ENCODE peak calls at places on chromosome X, in eight cellular contexts. One of them, this sample, is unnamed.

GRCh38 chrX:74422029-74422352 is 698 bp downstream of the SLC16A2 start:
- DNase-seq in H54: no peak
- DNase-seq in SIG-M5: no peak
- DNase-seq in hypothalamus: no peak
- DNase-seq in lower lobe of right lung: no peak
- DNase-seq in WTC11: no peak
- DNase-seq in frontal cortex: no peak
- DNase-seq in naive thymus-derived CD8-positive, alpha-beta T cell: peak
- DNase-seq in this sample: no peak

GRCh38 chrX:10549280-10549679 is 71.1 kb downstream of the MID1 start:
- DNase-seq in H54: no peak
- DNase-seq in SIG-M5: no peak
- DNase-seq in hypothalamus: no peak
- DNase-seq in lower lobe of right lung: no peak
- DNase-seq in WTC11: no peak
- DNase-seq in frontal cortex: no peak
- DNase-seq in naive thymus-derived CD8-positive, alpha-beta T cell: no peak
- DNase-seq in this sample: no peak

GRCh38 chrX:131816551-131817136 is 206.5 kb upstream of the STK26 start:
- DNase-seq in H54: no peak
- DNase-seq in SIG-M5: no peak
- DNase-seq in hypothalamus: no peak
- DNase-seq in lower lobe of right lung: no peak
- DNase-seq in WTC11: no peak
- DNase-seq in frontal cortex: no peak
- DNase-seq in naive thymus-derived CD8-positive, alpha-beta T cell: peak
- DNase-seq in this sample: no peak

GRCh38 chrX:102712967-102713677 is 874 bp downstream of the GPRASP2 start:
- DNase-seq in H54: peak
- DNase-seq in SIG-M5: no peak
- DNase-seq in hypothalamus: no peak
- DNase-seq in lower lobe of right lung: peak
- DNase-seq in WTC11: peak
- DNase-seq in frontal cortex: peak
- DNase-seq in naive thymus-derived CD8-positive, alpha-beta T cell: peak
- DNase-seq in this sample: no peak

GRCh38 chrX:132501606-132502005 is 12.8 kb upstream of the MBNL3 start:
- DNase-seq in H54: no peak
- DNase-seq in SIG-M5: no peak
- DNase-seq in hypothalamus: no peak
- DNase-seq in lower lobe of right lung: no peak
- DNase-seq in WTC11: no peak
- DNase-seq in frontal cortex: no peak
- DNase-seq in naive thymus-derived CD8-positive, alpha-beta T cell: no peak
- DNase-seq in this sample: no peak

GRCh38 chrX:15524417-15524816 is 23.8 kb downstream of the BMX start:
- DNase-seq in H54: no peak
- DNase-seq in SIG-M5: no peak
- DNase-seq in hypothalamus: no peak
- DNase-seq in lower lobe of right lung: no peak
- DNase-seq in WTC11: no peak
- DNase-seq in frontal cortex: no peak
- DNase-seq in naive thymus-derived CD8-positive, alpha-beta T cell: no peak
- DNase-seq in this sample: no peak

GRCh38 chrX:105646592-105647372 is 175.6 kb upstream of the NRK start:
- DNase-seq in H54: no peak
- DNase-seq in SIG-M5: no peak
- DNase-seq in hypothalamus: no peak
- DNase-seq in lower lobe of right lung: no peak
- DNase-seq in WTC11: no peak
- DNase-seq in frontal cortex: no peak
- DNase-seq in naive thymus-derived CD8-positive, alpha-beta T cell: no peak
- DNase-seq in this sample: no peak

GRCh38 chrX:11579856-11580595 is 85.7 kb downstream of the ARHGAP6 start:
- DNase-seq in H54: no peak
- DNase-seq in SIG-M5: no peak
- DNase-seq in hypothalamus: no peak
- DNase-seq in lower lobe of right lung: no peak
- DNase-seq in WTC11: no peak
- DNase-seq in frontal cortex: no peak
- DNase-seq in naive thymus-derived CD8-positive, alpha-beta T cell: no peak
- DNase-seq in this sample: no peak

GRCh38 chrX:68691102-68691501 is 43.6 kb downstream of the STARD8 start:
- DNase-seq in H54: no peak
- DNase-seq in SIG-M5: no peak
- DNase-seq in hypothalamus: no peak
- DNase-seq in lower lobe of right lung: no peak
- DNase-seq in WTC11: no peak
- DNase-seq in frontal cortex: no peak
- DNase-seq in naive thymus-derived CD8-positive, alpha-beta T cell: no peak
- DNase-seq in this sample: peak

GRCh38 chrX:143788265-143788664 is 67.7 kb upstream of the SPANXN2 start:
- DNase-seq in H54: no peak
- DNase-seq in SIG-M5: no peak
- DNase-seq in hypothalamus: no peak
- DNase-seq in lower lobe of right lung: no peak
- DNase-seq in WTC11: no peak
- DNase-seq in frontal cortex: no peak
- DNase-seq in naive thymus-derived CD8-positive, alpha-beta T cell: no peak
- DNase-seq in this sample: peak

GRCh38 chrX:147180886-147181285 is 366.3 kb upstream of the CXorf51A start:
- DNase-seq in H54: no peak
- DNase-seq in SIG-M5: no peak
- DNase-seq in hypothalamus: no peak
- DNase-seq in lower lobe of right lung: no peak
- DNase-seq in WTC11: no peak
- DNase-seq in frontal cortex: no peak
- DNase-seq in naive thymus-derived CD8-positive, alpha-beta T cell: no peak
- DNase-seq in this sample: no peak

GRCh38 chrX:41014776-41015175 is 70.5 kb upstream of the USP9X start:
- DNase-seq in H54: no peak
- DNase-seq in SIG-M5: no peak
- DNase-seq in hypothalamus: no peak
- DNase-seq in lower lobe of right lung: no peak
- DNase-seq in WTC11: no peak
- DNase-seq in frontal cortex: no peak
- DNase-seq in naive thymus-derived CD8-positive, alpha-beta T cell: no peak
- DNase-seq in this sample: no peak

GRCh38 chrX:27086221-27086620 is 376.9 kb downstream of the PPP4R3C start:
- DNase-seq in H54: no peak
- DNase-seq in SIG-M5: no peak
- DNase-seq in hypothalamus: no peak
- DNase-seq in lower lobe of right lung: no peak
- DNase-seq in WTC11: no peak
- DNase-seq in frontal cortex: no peak
- DNase-seq in naive thymus-derived CD8-positive, alpha-beta T cell: no peak
- DNase-seq in this sample: no peak

GRCh38 chrX:97210501-97210900 is 326.8 kb downstream of the RPA4 start:
- DNase-seq in H54: no peak
- DNase-seq in SIG-M5: no peak
- DNase-seq in hypothalamus: no peak
- DNase-seq in lower lobe of right lung: no peak
- DNase-seq in WTC11: no peak
- DNase-seq in frontal cortex: no peak
- DNase-seq in naive thymus-derived CD8-positive, alpha-beta T cell: no peak
- DNase-seq in this sample: no peak

GRCh38 chrX:4225086-4225485 is 511.6 kb upstream of the PRKX start:
- DNase-seq in H54: no peak
- DNase-seq in SIG-M5: no peak
- DNase-seq in hypothalamus: no peak
- DNase-seq in lower lobe of right lung: no peak
- DNase-seq in WTC11: no peak
- DNase-seq in frontal cortex: no peak
- DNase-seq in naive thymus-derived CD8-positive, alpha-beta T cell: no peak
- DNase-seq in this sample: no peak

GRCh38 chrX:103431316-103431715 is 55.0 kb downstream of the BEX3 start:
- DNase-seq in H54: no peak
- DNase-seq in SIG-M5: no peak
- DNase-seq in hypothalamus: no peak
- DNase-seq in lower lobe of right lung: no peak
- DNase-seq in WTC11: no peak
- DNase-seq in frontal cortex: no peak
- DNase-seq in naive thymus-derived CD8-positive, alpha-beta T cell: no peak
- DNase-seq in this sample: no peak

GRCh38 chrX:13377537-13377936 is 57.7 kb upstream of the ATXN3L start:
- DNase-seq in H54: no peak
- DNase-seq in SIG-M5: no peak
- DNase-seq in hypothalamus: no peak
- DNase-seq in lower lobe of right lung: no peak
- DNase-seq in WTC11: no peak
- DNase-seq in frontal cortex: no peak
- DNase-seq in naive thymus-derived CD8-positive, alpha-beta T cell: no peak
- DNase-seq in this sample: no peak

GRCh38 chrX:38278682-38279081 is 48.6 kb downstream of the RPGR start:
- DNase-seq in H54: no peak
- DNase-seq in SIG-M5: no peak
- DNase-seq in hypothalamus: no peak
- DNase-seq in lower lobe of right lung: no peak
- DNase-seq in WTC11: no peak
- DNase-seq in frontal cortex: no peak
- DNase-seq in naive thymus-derived CD8-positive, alpha-beta T cell: no peak
- DNase-seq in this sample: no peak

GRCh38 chrX:130497531-130497930 is 95.7 kb downstream of the RBMX2 start:
- DNase-seq in H54: no peak
- DNase-seq in SIG-M5: no peak
- DNase-seq in hypothalamus: no peak
- DNase-seq in lower lobe of right lung: no peak
- DNase-seq in WTC11: no peak
- DNase-seq in frontal cortex: peak
- DNase-seq in naive thymus-derived CD8-positive, alpha-beta T cell: no peak
- DNase-seq in this sample: peak

GRCh38 chrX:110407910-110408545 is 49.4 kb downstream of the RTL9 start:
- DNase-seq in H54: no peak
- DNase-seq in SIG-M5: no peak
- DNase-seq in hypothalamus: peak
- DNase-seq in lower lobe of right lung: no peak
- DNase-seq in WTC11: peak
- DNase-seq in frontal cortex: peak
- DNase-seq in naive thymus-derived CD8-positive, alpha-beta T cell: peak
- DNase-seq in this sample: peak

GRCh38 chrX:153408221-153408721 is 3.0 kb upstream of the ZFP92 start:
- DNase-seq in H54: no peak
- DNase-seq in SIG-M5: no peak
- DNase-seq in hypothalamus: no peak
- DNase-seq in lower lobe of right lung: no peak
- DNase-seq in WTC11: no peak
- DNase-seq in frontal cortex: no peak
- DNase-seq in naive thymus-derived CD8-positive, alpha-beta T cell: no peak
- DNase-seq in this sample: no peak

GRCh38 chrX:12753366-12753765 is 37.8 kb upstream of the PRPS2 start:
- DNase-seq in H54: no peak
- DNase-seq in SIG-M5: no peak
- DNase-seq in hypothalamus: no peak
- DNase-seq in lower lobe of right lung: no peak
- DNase-seq in WTC11: no peak
- DNase-seq in frontal cortex: no peak
- DNase-seq in naive thymus-derived CD8-positive, alpha-beta T cell: no peak
- DNase-seq in this sample: no peak

GRCh38 chrX:40202456-40202855 is 104.7 kb upstream of the BCOR start:
- DNase-seq in H54: no peak
- DNase-seq in SIG-M5: no peak
- DNase-seq in hypothalamus: no peak
- DNase-seq in lower lobe of right lung: no peak
- DNase-seq in WTC11: no peak
- DNase-seq in frontal cortex: no peak
- DNase-seq in naive thymus-derived CD8-positive, alpha-beta T cell: peak
- DNase-seq in this sample: no peak

GRCh38 chrX:39972340-39972739 is 125.4 kb downstream of the BCOR start:
- DNase-seq in H54: no peak
- DNase-seq in SIG-M5: no peak
- DNase-seq in hypothalamus: no peak
- DNase-seq in lower lobe of right lung: no peak
- DNase-seq in WTC11: no peak
- DNase-seq in frontal cortex: no peak
- DNase-seq in naive thymus-derived CD8-positive, alpha-beta T cell: no peak
- DNase-seq in this sample: no peak

GRCh38 chrX:131791608-131792355 is 231.3 kb upstream of the STK26 start:
- DNase-seq in H54: no peak
- DNase-seq in SIG-M5: no peak
- DNase-seq in hypothalamus: no peak
- DNase-seq in lower lobe of right lung: no peak
- DNase-seq in WTC11: no peak
- DNase-seq in frontal cortex: no peak
- DNase-seq in naive thymus-derived CD8-positive, alpha-beta T cell: no peak
- DNase-seq in this sample: no peak

GRCh38 chrX:76555816-76556215 is 128.3 kb downstream of the MAGEE1 start:
- DNase-seq in H54: no peak
- DNase-seq in SIG-M5: no peak
- DNase-seq in hypothalamus: no peak
- DNase-seq in lower lobe of right lung: no peak
- DNase-seq in WTC11: peak
- DNase-seq in frontal cortex: no peak
- DNase-seq in naive thymus-derived CD8-positive, alpha-beta T cell: no peak
- DNase-seq in this sample: peak

GRCh38 chrX:3631196-3631595 is 82.3 kb downstream of the PRKX start:
- DNase-seq in H54: no peak
- DNase-seq in SIG-M5: no peak
- DNase-seq in hypothalamus: no peak
- DNase-seq in lower lobe of right lung: no peak
- DNase-seq in WTC11: no peak
- DNase-seq in frontal cortex: no peak
- DNase-seq in naive thymus-derived CD8-positive, alpha-beta T cell: no peak
- DNase-seq in this sample: no peak

GRCh38 chrX:17413228-17413627 is 38.2 kb downstream of the NHS start:
- DNase-seq in H54: no peak
- DNase-seq in SIG-M5: no peak
- DNase-seq in hypothalamus: no peak
- DNase-seq in lower lobe of right lung: no peak
- DNase-seq in WTC11: no peak
- DNase-seq in frontal cortex: no peak
- DNase-seq in naive thymus-derived CD8-positive, alpha-beta T cell: no peak
- DNase-seq in this sample: no peak

GRCh38 chrX:154695913-154696312 is 42.5 kb upstream of the CTAG2 start:
- DNase-seq in H54: no peak
- DNase-seq in SIG-M5: no peak
- DNase-seq in hypothalamus: no peak
- DNase-seq in lower lobe of right lung: no peak
- DNase-seq in WTC11: no peak
- DNase-seq in frontal cortex: no peak
- DNase-seq in naive thymus-derived CD8-positive, alpha-beta T cell: no peak
- DNase-seq in this sample: no peak

GRCh38 chrX:150547511-150548115 is 20.8 kb upstream of the MTM1 start:
- DNase-seq in H54: peak
- DNase-seq in SIG-M5: no peak
- DNase-seq in hypothalamus: peak
- DNase-seq in lower lobe of right lung: peak
- DNase-seq in WTC11: peak
- DNase-seq in frontal cortex: peak
- DNase-seq in naive thymus-derived CD8-positive, alpha-beta T cell: no peak
- DNase-seq in this sample: no peak

This sample was measured in OCI-M1.